ENCODE peak calls at places on chromosomes 11 and 22, in eight cellular contexts. U, P, I, O, R, Z, A and L are unnamed samples. For H3K4me1 and H3K9me3, the result is how much of the 10 kb centered on the place peaks cover.

GRCh38 chr22:22666307-22667091 is 22.1 kb downstream of the GGTLC2 start:
- DNase-seq in P (no peak), O (peak), Z (peak), R (peak), I (no peak), U (no peak), A (no peak), L (peak)

GRCh38 chr11:64747961-64748715 is 4.2 kb upstream of the RASGRP2 start:
- DNase-seq in P (no peak), Z (no peak), R (no peak), A (no peak), U (no peak), I (no peak), O (no peak), L (peak)

GRCh38 chr22:43092085-43092484 is 2.9 kb upstream of the TTLL1 start:
- DNase-seq in O (no peak), Z (no peak), R (no peak), U (no peak), A (no peak), P (no peak), I (no peak), L (no peak)

GRCh38 chr11:73401924-73402833 is 26.0 kb downstream of the RELT start:
- DNase-seq in O (no peak), U (no peak), R (no peak), Z (no peak), A (no peak), I (no peak), P (no peak), L (peak)

GRCh38 chr11:119154178-119154577 is 5.3 kb downstream of the ABCG4 start:
- DNase-seq in O (no peak), Z (no peak), R (no peak), I (no peak), A (no peak), U (no peak), P (no peak), L (no peak)

GRCh38 chr11:8049084-8049483 is 31.9 kb upstream of the TUB start:
- DNase-seq in R (no peak), O (no peak), U (no peak), I (no peak), P (no peak), A (peak), Z (peak), L (no peak)

GRCh38 chr11:36672815-36673450 is 74.9 kb upstream of the RAG2 start:
- DNase-seq in Z (no peak), U (peak), P (no peak), A (no peak), I (no peak), O (no peak), R (peak), L (peak)

GRCh38 chr11:45857834-45858492 is 10.7 kb downstream of the CRY2 start:
- DNase-seq in U (peak), R (peak), Z (peak), O (no peak), P (no peak), A (peak), I (no peak), L (peak)

DNA sequence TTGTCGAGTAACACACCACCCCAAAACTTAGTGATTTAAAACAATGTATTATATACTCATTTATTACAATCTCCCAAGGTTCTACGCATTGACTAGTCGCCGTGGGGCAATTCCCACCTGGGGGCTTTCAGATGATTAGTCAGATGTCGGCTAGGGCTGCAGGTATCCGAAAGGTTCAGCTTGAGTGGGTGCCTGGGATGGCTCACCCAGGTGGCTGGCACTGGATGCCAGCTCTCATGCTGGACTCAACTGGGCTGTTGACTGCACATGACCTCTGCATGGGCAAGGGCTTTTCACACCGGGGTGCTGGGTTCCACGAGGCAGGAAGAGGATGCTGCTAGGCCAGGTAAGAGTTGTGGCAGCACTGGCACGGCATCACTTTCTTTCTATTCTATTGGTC is 21.9 kb upstream of the MICAL2 start:
- DNase-seq in R (no peak), A (no peak), P (no peak), U (no peak), I (no peak), Z (no peak), O (peak), L (no peak)
- H3K4me1 ChIP-seq in R (under half), A (under half), P (under half), U (under half), I (half or more), Z (half or more), O (half or more), L (half or more)

DNA sequence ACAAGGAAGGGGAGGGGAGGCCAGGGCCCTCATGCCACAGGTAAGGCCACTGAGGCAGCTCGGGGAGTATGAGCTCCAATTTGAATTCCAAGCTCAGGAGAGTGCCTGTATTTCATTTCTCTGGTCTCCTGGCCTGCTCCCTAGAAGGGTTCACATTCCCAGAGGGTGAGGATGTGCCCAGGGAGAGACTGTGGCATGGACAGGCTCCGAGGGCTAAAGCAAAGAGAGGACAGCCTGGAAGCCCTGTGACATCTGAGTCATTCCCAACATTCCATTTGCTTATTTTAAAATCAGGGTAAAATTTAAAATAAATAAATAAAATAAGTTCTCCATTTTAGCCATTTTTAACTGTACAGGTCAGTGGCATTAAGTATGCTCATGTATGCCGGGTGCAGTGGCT is 18.6 kb upstream of the FOLR1 start:
- DNase-seq in P (no peak), A (no peak), O (no peak), Z (no peak), U (no peak), I (no peak), R (no peak), L (no peak)
- H3K9me3 ChIP-seq in P (under half), A (under half), O (under half), Z (under half), U (under half), I (under half), R (under half), L (under half)

DNA sequence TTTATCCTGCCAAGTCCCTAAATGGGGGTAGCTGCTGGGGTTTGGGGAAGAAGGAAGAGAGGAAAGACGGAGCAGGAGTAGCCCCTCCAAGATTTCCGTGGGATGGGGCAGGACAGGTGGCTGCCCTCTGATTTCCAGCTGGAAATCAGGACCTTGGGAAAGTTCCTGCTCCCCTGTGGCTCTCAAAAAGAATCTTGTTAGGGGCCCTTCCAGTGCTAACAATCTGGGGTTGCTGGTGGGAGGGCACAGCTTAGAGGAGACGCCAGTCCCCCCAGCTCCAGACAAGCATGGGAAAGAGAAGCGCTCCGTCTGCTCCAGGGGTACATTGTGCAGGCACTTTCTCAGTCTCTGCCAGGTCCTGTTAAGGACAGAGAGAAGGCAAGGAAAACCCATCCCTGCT is 3.0 kb upstream of the CLCF1 start:
- DNase-seq in R (no peak), U (no peak), A (no peak), Z (no peak), O (no peak), I (no peak), P (no peak), L (no peak)
- H3K4me1 ChIP-seq in R (under half), U (under half), A (under half), Z (under half), O (under half), I (under half), P (under half), L (under half)

GRCh38 chr11:42161886-42162285 is 702.4 kb upstream of the LRRC4C start:
- DNase-seq in U (no peak), Z (no peak), R (peak), O (no peak), P (no peak), A (no peak), I (no peak), L (no peak)
- H3K9me3 ChIP-seq in U (under half), Z (under half), R (under half), O (under half), P (under half), A (under half), I (under half), L (under half)

DNA sequence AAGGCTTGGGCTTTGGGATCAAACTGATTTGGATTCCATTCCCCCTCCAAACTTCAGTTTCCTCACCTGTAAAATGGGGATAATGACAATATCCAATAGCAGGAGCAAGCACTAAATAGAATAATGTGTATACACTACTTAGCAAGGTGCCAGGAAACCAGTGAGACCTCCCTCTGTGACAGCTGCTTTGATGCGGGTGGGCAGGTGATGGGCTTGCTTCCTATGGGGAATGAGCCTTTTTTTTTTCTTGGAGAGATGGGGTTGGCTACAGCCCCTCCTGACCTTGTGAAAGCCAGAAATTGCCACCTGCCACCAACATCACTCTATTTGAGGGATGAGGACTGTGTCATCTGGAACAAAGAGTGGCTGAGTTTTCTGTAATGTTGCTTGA is 1.1 kb downstream of the CD82 start:
- DNase-seq in P (no peak), U (no peak), I (no peak), Z (no peak), O (no peak), A (no peak), R (no peak), L (no peak)
- H3K4me1 ChIP-seq in P (half or more), U (under half), I (half or more), Z (half or more), O (under half), A (under half), R (under half), L (under half)